ENCODE peak calls at places on chromosomes 4 and X, in five cellular contexts. One of them, this sample, is unnamed.

GRCh38 chr4:33696066-33696465 is 2548.2 kb downstream of the ARAP2 start:
- DNase-seq in heart left ventricle: no peak
- DNase-seq in psoas muscle: no peak
- DNase-seq in heart right ventricle: no peak
- DNase-seq in fibroblast of lung: peak; percentile 31
- DNase-seq in this sample: no peak

GRCh38 chrX:7889680-7890079 is 37.5 kb downstream of the PNPLA4 start:
- DNase-seq in heart left ventricle: no peak
- DNase-seq in psoas muscle: no peak
- DNase-seq in heart right ventricle: no peak
- DNase-seq in fibroblast of lung: peak; percentile 0
- DNase-seq in this sample: no peak

GRCh38 chrX:26192204-26192603 is at the start of gene MAGEB6:
- DNase-seq in heart left ventricle: no peak
- DNase-seq in psoas muscle: no peak
- DNase-seq in heart right ventricle: no peak
- DNase-seq in fibroblast of lung: no peak
- DNase-seq in this sample: no peak

GRCh38 chr4:56937262-56937661 is 29.6 kb downstream of the REST start:
- DNase-seq in heart left ventricle: no peak
- DNase-seq in psoas muscle: no peak
- DNase-seq in heart right ventricle: no peak
- DNase-seq in fibroblast of lung: peak; percentile 76
- DNase-seq in this sample: no peak

GRCh38 chr4:149836546-149836945 is 20.9 kb upstream of the IQCM start:
- DNase-seq in heart left ventricle: no peak
- DNase-seq in psoas muscle: no peak
- DNase-seq in heart right ventricle: no peak
- DNase-seq in fibroblast of lung: peak; percentile 2
- DNase-seq in this sample: no peak

GRCh38 chr4:132108784-132109183 is 1040.3 kb upstream of the PCDH10 start:
- DNase-seq in heart left ventricle: no peak
- DNase-seq in psoas muscle: no peak
- DNase-seq in heart right ventricle: no peak
- DNase-seq in fibroblast of lung: peak; percentile 70
- DNase-seq in this sample: no peak

GRCh38 chrX:150450519-150451177 is 87.5 kb downstream of the MAMLD1 start:
- DNase-seq in heart left ventricle: no peak
- DNase-seq in psoas muscle: no peak
- DNase-seq in heart right ventricle: no peak
- DNase-seq in fibroblast of lung: no peak
- DNase-seq in this sample: no peak

GRCh38 chrX:15948318-15948660 is 93.7 kb upstream of the AP1S2 start:
- DNase-seq in heart left ventricle: no peak
- DNase-seq in psoas muscle: no peak
- DNase-seq in heart right ventricle: no peak
- DNase-seq in fibroblast of lung: no peak
- DNase-seq in this sample: no peak

GRCh38 chrX:43618376-43619205 is 37.5 kb upstream of the MAOA start:
- DNase-seq in heart left ventricle: no peak
- DNase-seq in psoas muscle: no peak
- DNase-seq in heart right ventricle: no peak
- DNase-seq in fibroblast of lung: no peak
- DNase-seq in this sample: no peak

GRCh38 chr4:98773638-98774037 is 115.2 kb upstream of the TSPAN5 start:
- DNase-seq in heart left ventricle: no peak
- DNase-seq in psoas muscle: no peak
- DNase-seq in heart right ventricle: no peak
- DNase-seq in fibroblast of lung: no peak
- DNase-seq in this sample: no peak

GRCh38 chr4:82394896-82395295 is 21.1 kb upstream of the HNRNPD start:
- DNase-seq in heart left ventricle: no peak
- DNase-seq in psoas muscle: no peak
- DNase-seq in heart right ventricle: no peak
- DNase-seq in fibroblast of lung: no peak
- DNase-seq in this sample: no peak

DNA sequence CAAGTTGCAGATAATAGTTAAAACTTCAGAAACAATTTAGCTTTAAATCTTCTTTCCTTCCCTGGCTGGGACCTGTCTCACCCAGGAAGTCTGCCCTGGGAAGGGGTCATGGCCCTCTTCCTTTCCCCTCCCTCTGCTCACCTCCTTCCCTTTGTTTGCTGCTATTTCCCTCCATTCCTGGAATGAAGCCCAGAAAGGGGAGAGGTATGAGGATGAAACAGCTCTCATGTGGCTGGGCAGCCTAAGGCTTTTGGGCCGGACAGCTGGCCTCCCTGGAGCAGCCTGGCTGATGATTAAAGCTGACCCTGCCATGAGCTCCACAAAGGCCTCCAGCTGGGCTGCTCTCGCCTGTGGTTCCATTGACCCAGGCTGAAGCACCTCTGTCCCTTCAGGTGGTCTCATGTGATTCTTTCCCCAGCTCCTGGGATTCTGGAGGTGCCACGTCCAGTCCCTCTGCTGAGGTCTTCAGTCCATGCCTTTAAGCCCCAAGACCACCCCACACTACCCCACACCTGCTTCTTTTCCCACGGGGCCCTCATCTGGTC is 202.1 kb downstream of the PTTG2 start:
- DNase-seq in heart left ventricle: no peak
- DNase-seq in psoas muscle: no peak
- DNase-seq in heart right ventricle: no peak
- DNase-seq in fibroblast of lung: peak; percentile 85
- DNase-seq in this sample: no peak
- H3K27ac ChIP-seq in heart left ventricle: no peak overlapping the region
- H3K27ac ChIP-seq in psoas muscle: no peak overlapping the region
- H3K27ac ChIP-seq in heart right ventricle: no peak overlapping the region
- H3K27ac ChIP-seq in fibroblast of lung: peak overlapping the region; percentile 97
- H3K27ac ChIP-seq in this sample: peak overlapping the region; percentile 29

DNA sequence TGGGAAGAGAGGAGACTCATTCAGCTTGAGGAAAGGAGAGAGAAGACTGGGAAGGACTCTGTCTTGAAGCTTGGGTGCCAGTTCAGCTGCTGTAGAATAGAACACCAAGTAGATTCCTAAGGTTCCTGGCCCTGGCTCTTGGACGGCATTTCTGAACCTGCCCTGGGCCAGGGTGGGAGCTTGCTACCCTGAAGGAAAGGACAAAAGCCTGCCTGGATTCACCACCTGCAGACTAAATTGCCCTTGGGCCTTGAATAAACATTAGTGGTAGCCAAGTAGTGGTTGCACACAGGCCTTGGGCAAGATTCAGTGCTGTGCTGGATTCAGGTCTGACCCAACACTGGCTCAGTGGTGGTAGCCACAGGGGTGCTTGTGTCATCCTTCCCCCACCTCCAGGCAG is 588.4 kb upstream of the AMOT start:
- DNase-seq in heart left ventricle: no peak
- DNase-seq in psoas muscle: no peak
- DNase-seq in heart right ventricle: no peak
- DNase-seq in fibroblast of lung: no peak
- DNase-seq in this sample: no peak
- H3K27me3 ChIP-seq in heart left ventricle: no peaks in the 10 kb centered on the region
- H3K27me3 ChIP-seq in psoas muscle: no peaks in the 10 kb centered on the region
- H3K27me3 ChIP-seq in heart right ventricle: no peaks in the 10 kb centered on the region
- H3K27me3 ChIP-seq in fibroblast of lung: no peaks in the 10 kb centered on the region
- H3K27me3 ChIP-seq in this sample: no peaks in the 10 kb centered on the region

GRCh38 chr4:40254961-40255721 is 58.3 kb downstream of the RHOH start:
- DNase-seq in heart left ventricle: no peak
- DNase-seq in psoas muscle: no peak
- DNase-seq in heart right ventricle: no peak
- DNase-seq in fibroblast of lung: peak; percentile 81
- DNase-seq in this sample: no peak
- H3K27ac ChIP-seq in heart left ventricle: no peak overlapping the region
- H3K27ac ChIP-seq in psoas muscle: no peak overlapping the region
- H3K27ac ChIP-seq in heart right ventricle: no peak overlapping the region
- H3K27ac ChIP-seq in fibroblast of lung: peak overlapping the region; percentile 5
- H3K27ac ChIP-seq in this sample: no peak overlapping the region

GRCh38 chrX:153562546-153562945 is 36.4 kb downstream of the CCNQ start:
- DNase-seq in heart left ventricle: no peak
- DNase-seq in psoas muscle: no peak
- DNase-seq in heart right ventricle: no peak
- DNase-seq in fibroblast of lung: no peak
- DNase-seq in this sample: no peak

GRCh38 chrX:153560000-153560399 is 38.9 kb downstream of the CCNQ start:
- DNase-seq in heart left ventricle: no peak
- DNase-seq in psoas muscle: no peak
- DNase-seq in heart right ventricle: peak; percentile 20
- DNase-seq in fibroblast of lung: peak; percentile 6
- DNase-seq in this sample: no peak

GRCh38 chrX:153564047-153564606 is 34.8 kb downstream of the CCNQ start:
- DNase-seq in heart left ventricle: no peak
- DNase-seq in psoas muscle: peak; percentile 49
- DNase-seq in heart right ventricle: peak; percentile 26
- DNase-seq in fibroblast of lung: peak; percentile 1
- DNase-seq in this sample: no peak

GRCh38 chrX:153560466-153560865 is 38.5 kb downstream of the CCNQ start:
- DNase-seq in heart left ventricle: no peak
- DNase-seq in psoas muscle: no peak
- DNase-seq in heart right ventricle: no peak
- DNase-seq in fibroblast of lung: no peak
- DNase-seq in this sample: no peak

DNA sequence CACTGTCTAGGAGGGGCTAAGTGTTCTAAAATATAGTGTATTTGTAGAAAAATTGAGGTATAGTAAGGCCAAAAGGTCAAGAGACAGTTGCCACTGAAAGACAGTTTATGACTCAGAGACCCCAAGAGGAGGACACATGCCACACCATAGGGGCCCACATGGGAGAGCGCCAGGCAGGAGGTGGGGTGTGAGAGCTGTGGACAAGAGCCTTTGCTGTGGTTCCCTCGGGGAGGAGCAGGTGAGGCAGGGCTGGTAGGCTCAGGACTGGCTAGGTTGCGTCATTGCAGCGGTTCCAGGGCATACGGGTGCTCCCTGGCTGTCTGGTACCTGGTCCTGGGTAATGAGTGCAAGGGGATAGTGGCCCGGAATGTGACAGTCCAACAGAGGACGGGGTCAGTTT is 37.6 kb downstream of the CCNQ start:
- DNase-seq in heart left ventricle: no peak
- DNase-seq in psoas muscle: no peak
- DNase-seq in heart right ventricle: no peak
- DNase-seq in fibroblast of lung: no peak
- DNase-seq in this sample: no peak
- H3K27me3 ChIP-seq in heart left ventricle: no peaks in the 10 kb centered on the region
- H3K27me3 ChIP-seq in psoas muscle: peaks cover 18% of the 10 kb centered on the region
- H3K27me3 ChIP-seq in heart right ventricle: peaks cover 8% of the 10 kb centered on the region
- H3K27me3 ChIP-seq in fibroblast of lung: no peaks in the 10 kb centered on the region
- H3K27me3 ChIP-seq in this sample: no peaks in the 10 kb centered on the region

GRCh38 chrX:68098431-68098830 is 334.9 kb downstream of the OPHN1 start:
- DNase-seq in heart left ventricle: no peak
- DNase-seq in psoas muscle: no peak
- DNase-seq in heart right ventricle: no peak
- DNase-seq in fibroblast of lung: no peak
- DNase-seq in this sample: no peak
- H3K27ac ChIP-seq in heart left ventricle: no peak overlapping the region
- H3K27ac ChIP-seq in psoas muscle: no peak overlapping the region
- H3K27ac ChIP-seq in heart right ventricle: no peak overlapping the region
- H3K27ac ChIP-seq in fibroblast of lung: no peak overlapping the region
- H3K27ac ChIP-seq in this sample: no peak overlapping the region

GRCh38 chrX:40087574-40088298 is 10.0 kb downstream of the BCOR start:
- DNase-seq in heart left ventricle: no peak
- DNase-seq in psoas muscle: no peak
- DNase-seq in heart right ventricle: no peak
- DNase-seq in fibroblast of lung: peak; percentile 55
- DNase-seq in this sample: no peak
- H3K27me3 ChIP-seq in heart left ventricle: no peaks in the 10 kb centered on the region
- H3K27me3 ChIP-seq in psoas muscle: peaks cover 78% of the 10 kb centered on the region
- H3K27me3 ChIP-seq in heart right ventricle: peaks cover 100% of the 10 kb centered on the region
- H3K27me3 ChIP-seq in fibroblast of lung: no peaks in the 10 kb centered on the region
- H3K27me3 ChIP-seq in this sample: peaks cover 55% of the 10 kb centered on the region

GRCh38 chrX:48945517-48946348 is 11.7 kb downstream of the OTUD5 start:
- DNase-seq in heart left ventricle: peak; percentile 28
- DNase-seq in psoas muscle: peak; percentile 27
- DNase-seq in heart right ventricle: peak; percentile 37
- DNase-seq in fibroblast of lung: peak; percentile 50
- DNase-seq in this sample: no peak

GRCh38 chrX:48942895-48943294 is 14.5 kb downstream of the OTUD5 start:
- DNase-seq in heart left ventricle: no peak
- DNase-seq in psoas muscle: no peak
- DNase-seq in heart right ventricle: no peak
- DNase-seq in fibroblast of lung: no peak
- DNase-seq in this sample: no peak

DNA sequence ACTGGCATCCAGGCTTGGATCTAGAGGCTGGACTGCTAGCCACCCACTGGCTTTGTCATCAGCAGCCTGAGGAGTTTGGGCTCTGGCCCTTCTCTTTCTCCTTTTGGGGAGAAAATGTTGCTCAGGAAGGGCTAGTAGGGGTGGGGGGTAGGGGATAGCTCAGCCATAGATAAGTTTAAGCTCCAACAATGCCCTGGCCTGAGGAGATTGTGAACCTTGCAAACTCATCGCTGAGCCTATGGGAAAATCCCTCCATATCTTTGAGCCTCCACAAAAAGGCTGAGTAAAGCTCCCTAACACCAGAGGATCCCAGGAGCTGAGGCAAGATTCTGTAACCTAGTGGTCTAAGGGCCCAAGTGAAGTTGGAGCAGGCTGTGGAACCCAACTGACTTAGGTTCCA is 8.8 kb downstream of the OTUD5 start:
- DNase-seq in heart left ventricle: no peak
- DNase-seq in psoas muscle: no peak
- DNase-seq in heart right ventricle: no peak
- DNase-seq in fibroblast of lung: no peak
- DNase-seq in this sample: no peak
- H3K27ac ChIP-seq in heart left ventricle: no peak overlapping the region
- H3K27ac ChIP-seq in psoas muscle: no peak overlapping the region
- H3K27ac ChIP-seq in heart right ventricle: no peak overlapping the region
- H3K27ac ChIP-seq in fibroblast of lung: no peak overlapping the region
- H3K27ac ChIP-seq in this sample: no peak overlapping the region

GRCh38 chr4:185512516-185512915 is 22.8 kb downstream of the PDLIM3 start:
- DNase-seq in heart left ventricle: no peak
- DNase-seq in psoas muscle: no peak
- DNase-seq in heart right ventricle: no peak
- DNase-seq in fibroblast of lung: peak; percentile 36
- DNase-seq in this sample: no peak

GRCh38 chr4:185515248-185515647 is 20.1 kb downstream of the PDLIM3 start:
- DNase-seq in heart left ventricle: no peak
- DNase-seq in psoas muscle: no peak
- DNase-seq in heart right ventricle: no peak
- DNase-seq in fibroblast of lung: no peak
- DNase-seq in this sample: no peak

GRCh38 chr4:185510803-185511202 is 24.5 kb downstream of the PDLIM3 start:
- DNase-seq in heart left ventricle: no peak
- DNase-seq in psoas muscle: no peak
- DNase-seq in heart right ventricle: no peak
- DNase-seq in fibroblast of lung: no peak
- DNase-seq in this sample: no peak

GRCh38 chr4:185513489-185514181 is 21.7 kb downstream of the PDLIM3 start:
- DNase-seq in heart left ventricle: no peak
- DNase-seq in psoas muscle: no peak
- DNase-seq in heart right ventricle: peak; percentile 35
- DNase-seq in fibroblast of lung: peak; percentile 61
- DNase-seq in this sample: no peak

DNA sequence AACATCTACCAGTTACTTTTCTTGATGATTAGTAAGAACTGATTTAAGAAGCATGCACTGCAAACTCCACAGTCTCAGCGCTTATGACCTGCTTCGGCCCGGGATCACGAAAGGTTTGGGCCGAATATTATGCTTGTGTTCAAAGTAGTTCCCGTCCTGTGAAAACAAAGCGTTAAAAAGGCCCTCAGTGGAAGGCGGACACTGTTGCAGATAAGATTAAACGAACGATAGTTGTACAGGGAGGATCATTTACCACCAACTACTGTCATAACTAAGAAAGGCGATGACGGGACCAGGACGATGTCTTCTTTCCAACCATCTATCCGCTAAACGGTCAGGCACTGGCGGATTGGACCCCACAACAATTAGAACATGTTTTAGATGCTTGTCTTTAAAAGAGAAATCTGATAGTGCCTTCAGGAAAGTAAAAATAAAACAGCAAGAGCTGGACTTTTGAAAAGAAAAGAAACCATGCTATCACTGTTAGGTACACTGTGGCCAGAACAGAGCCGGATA is 21.1 kb downstream of the PDLIM3 start:
- DNase-seq in heart left ventricle: no peak
- DNase-seq in psoas muscle: no peak
- DNase-seq in heart right ventricle: no peak
- DNase-seq in fibroblast of lung: no peak
- DNase-seq in this sample: no peak
- H3K27me3 ChIP-seq in heart left ventricle: no peaks in the 10 kb centered on the region
- H3K27me3 ChIP-seq in psoas muscle: no peaks in the 10 kb centered on the region
- H3K27me3 ChIP-seq in heart right ventricle: peaks cover 70% of the 10 kb centered on the region
- H3K27me3 ChIP-seq in fibroblast of lung: no peaks in the 10 kb centered on the region
- H3K27me3 ChIP-seq in this sample: peaks cover 4% of the 10 kb centered on the region